ENCODE peak calls at places on chromosomes 5 and 9, in five cellular contexts. One of them, this sample, is unnamed.

GRCh38 chr5:172445866-172446265 is 8.5 kb downstream of the SH3PXD2B start:
- DNase-seq in mammary epithelial cell: no peak
- DNase-seq in epithelial cell of proximal tubule: no peak
- DNase-seq in DND-41: no peak
- DNase-seq in fibroblast of the aortic adventitia: no peak
- DNase-seq in this sample: no peak

GRCh38 chr5:37839441-37840035 is 303 bp downstream of the GDNF start:
- DNase-seq in mammary epithelial cell: peak
- DNase-seq in epithelial cell of proximal tubule: no peak
- DNase-seq in DND-41: no peak
- DNase-seq in fibroblast of the aortic adventitia: peak
- DNase-seq in this sample: no peak

GRCh38 chr5:73989956-73990355 is 364.0 kb downstream of the ARHGEF28 start:
- DNase-seq in DND-41: no peak
- DNase-seq in mammary epithelial cell: no peak
- DNase-seq in epithelial cell of proximal tubule: no peak
- DNase-seq in fibroblast of the aortic adventitia: no peak
- DNase-seq in this sample: no peak

GRCh38 chr5:102986074-102986473 is 133.9 kb downstream of the GIN1 start:
- DNase-seq in fibroblast of the aortic adventitia: no peak
- DNase-seq in DND-41: no peak
- DNase-seq in epithelial cell of proximal tubule: no peak
- DNase-seq in mammary epithelial cell: no peak
- DNase-seq in this sample: no peak

GRCh38 chr5:154968953-154969352 is 28.1 kb downstream of the MRPL22 start:
- DNase-seq in fibroblast of the aortic adventitia: no peak
- DNase-seq in epithelial cell of proximal tubule: no peak
- DNase-seq in DND-41: no peak
- DNase-seq in mammary epithelial cell: no peak
- DNase-seq in this sample: no peak

GRCh38 chr5:124849774-124850173 is 103.3 kb upstream of the ZNF608 start:
- DNase-seq in DND-41: no peak
- DNase-seq in fibroblast of the aortic adventitia: no peak
- DNase-seq in mammary epithelial cell: no peak
- DNase-seq in epithelial cell of proximal tubule: no peak
- DNase-seq in this sample: no peak

GRCh38 chr5:142293486-142293885 is 31.3 kb downstream of the SPRY4 start:
- DNase-seq in mammary epithelial cell: peak
- DNase-seq in fibroblast of the aortic adventitia: peak
- DNase-seq in epithelial cell of proximal tubule: no peak
- DNase-seq in DND-41: no peak
- DNase-seq in this sample: no peak

GRCh38 chr5:67047180-67047579 is 149.4 kb downstream of the CD180 start:
- DNase-seq in DND-41: no peak
- DNase-seq in fibroblast of the aortic adventitia: no peak
- DNase-seq in epithelial cell of proximal tubule: no peak
- DNase-seq in mammary epithelial cell: no peak
- DNase-seq in this sample: no peak

GRCh38 chr9:95498641-95499040 is 18.1 kb downstream of the PTCH1 start:
- DNase-seq in mammary epithelial cell: no peak
- DNase-seq in fibroblast of the aortic adventitia: no peak
- DNase-seq in DND-41: no peak
- DNase-seq in epithelial cell of proximal tubule: no peak
- DNase-seq in this sample: no peak

GRCh38 chr5:168064933-168065622 is 226.4 kb upstream of the WWC1 start:
- DNase-seq in mammary epithelial cell: no peak
- DNase-seq in epithelial cell of proximal tubule: no peak
- DNase-seq in fibroblast of the aortic adventitia: no peak
- DNase-seq in DND-41: no peak
- DNase-seq in this sample: no peak

GRCh38 chr5:168578506-168579205 is 512 bp downstream of the PANK3 start:
- DNase-seq in DND-41: no peak
- DNase-seq in epithelial cell of proximal tubule: no peak
- DNase-seq in fibroblast of the aortic adventitia: peak
- DNase-seq in mammary epithelial cell: no peak
- DNase-seq in this sample: no peak

GRCh38 chr5:45260292-45260691 is 435.9 kb downstream of the HCN1 start:
- DNase-seq in epithelial cell of proximal tubule: no peak
- DNase-seq in mammary epithelial cell: no peak
- DNase-seq in DND-41: no peak
- DNase-seq in fibroblast of the aortic adventitia: no peak
- DNase-seq in this sample: no peak

GRCh38 chr9:6096821-6097220 is 81.4 kb upstream of the RANBP6 start:
- DNase-seq in epithelial cell of proximal tubule: peak
- DNase-seq in mammary epithelial cell: peak
- DNase-seq in fibroblast of the aortic adventitia: peak
- DNase-seq in DND-41: no peak
- DNase-seq in this sample: no peak

GRCh38 chr5:122126711-122127385 is 2.5 kb upstream of the ZNF474 start:
- DNase-seq in mammary epithelial cell: no peak
- DNase-seq in fibroblast of the aortic adventitia: peak
- DNase-seq in DND-41: no peak
- DNase-seq in epithelial cell of proximal tubule: no peak
- DNase-seq in this sample: no peak

GRCh38 chr9:86434039-86434726 is 80.0 kb upstream of the TUT7 start:
- DNase-seq in epithelial cell of proximal tubule: peak
- DNase-seq in mammary epithelial cell: peak
- DNase-seq in fibroblast of the aortic adventitia: peak
- DNase-seq in DND-41: peak
- DNase-seq in this sample: no peak

GRCh38 chr5:61342066-61342465 is 10.0 kb downstream of the ZSWIM6 start:
- DNase-seq in fibroblast of the aortic adventitia: peak
- DNase-seq in epithelial cell of proximal tubule: peak
- DNase-seq in mammary epithelial cell: peak
- DNase-seq in DND-41: no peak
- DNase-seq in this sample: no peak

GRCh38 chr9:69963728-69964127 is 79.9 kb upstream of the MAMDC2 start:
- DNase-seq in mammary epithelial cell: no peak
- DNase-seq in DND-41: no peak
- DNase-seq in epithelial cell of proximal tubule: no peak
- DNase-seq in fibroblast of the aortic adventitia: no peak
- DNase-seq in this sample: no peak

GRCh38 chr9:115000217-115000639 is 69.8 kb upstream of the TNFSF8 start:
- DNase-seq in fibroblast of the aortic adventitia: no peak
- DNase-seq in mammary epithelial cell: no peak
- DNase-seq in epithelial cell of proximal tubule: no peak
- DNase-seq in DND-41: no peak
- DNase-seq in this sample: no peak

GRCh38 chr5:125058185-125058826 is 311.9 kb upstream of the ZNF608 start:
- DNase-seq in mammary epithelial cell: no peak
- DNase-seq in DND-41: no peak
- DNase-seq in epithelial cell of proximal tubule: no peak
- DNase-seq in fibroblast of the aortic adventitia: peak
- DNase-seq in this sample: no peak

GRCh38 chr9:104971521-104971920 is 43.6 kb upstream of the ABCA1 start:
- DNase-seq in mammary epithelial cell: no peak
- DNase-seq in fibroblast of the aortic adventitia: no peak
- DNase-seq in DND-41: no peak
- DNase-seq in epithelial cell of proximal tubule: no peak
- DNase-seq in this sample: no peak

GRCh38 chr5:138541511-138541910 is 1.5 kb downstream of the ETF1 start:
- DNase-seq in fibroblast of the aortic adventitia: no peak
- DNase-seq in mammary epithelial cell: no peak
- DNase-seq in epithelial cell of proximal tubule: no peak
- DNase-seq in DND-41: no peak
- DNase-seq in this sample: no peak

GRCh38 chr9:125983681-125984080 is 236.5 kb downstream of the PBX3 start:
- DNase-seq in fibroblast of the aortic adventitia: no peak
- DNase-seq in mammary epithelial cell: no peak
- DNase-seq in DND-41: no peak
- DNase-seq in epithelial cell of proximal tubule: no peak
- DNase-seq in this sample: no peak

GRCh38 chr5:38922199-38922598 is 76.4 kb downstream of the OSMR start:
- DNase-seq in mammary epithelial cell: peak
- DNase-seq in DND-41: peak
- DNase-seq in fibroblast of the aortic adventitia: peak
- DNase-seq in epithelial cell of proximal tubule: no peak
- DNase-seq in this sample: peak

GRCh38 chr5:135373747-135374515 is 25.1 kb downstream of the MACROH2A1 start:
- DNase-seq in DND-41: peak
- DNase-seq in epithelial cell of proximal tubule: no peak
- DNase-seq in mammary epithelial cell: no peak
- DNase-seq in fibroblast of the aortic adventitia: no peak
- DNase-seq in this sample: no peak

GRCh38 chr9:115689331-115689730 is 464.3 kb upstream of the PAPPA start:
- DNase-seq in fibroblast of the aortic adventitia: no peak
- DNase-seq in epithelial cell of proximal tubule: no peak
- DNase-seq in mammary epithelial cell: no peak
- DNase-seq in DND-41: no peak
- DNase-seq in this sample: no peak

GRCh38 chr5:146703899-146704298 is 174.7 kb downstream of the PPP2R2B start:
- DNase-seq in DND-41: no peak
- DNase-seq in fibroblast of the aortic adventitia: peak
- DNase-seq in epithelial cell of proximal tubule: no peak
- DNase-seq in mammary epithelial cell: peak
- DNase-seq in this sample: no peak

GRCh38 chr5:142425286-142426065 is 100.7 kb upstream of the SPRY4 start:
- DNase-seq in epithelial cell of proximal tubule: no peak
- DNase-seq in mammary epithelial cell: no peak
- DNase-seq in DND-41: no peak
- DNase-seq in fibroblast of the aortic adventitia: no peak
- DNase-seq in this sample: no peak

GRCh38 chr5:113463032-113463431 is 25.2 kb downstream of the MCC start:
- DNase-seq in epithelial cell of proximal tubule: no peak
- DNase-seq in fibroblast of the aortic adventitia: no peak
- DNase-seq in DND-41: no peak
- DNase-seq in mammary epithelial cell: no peak
- DNase-seq in this sample: no peak

GRCh38 chr9:129653819-129654528 is 11.5 kb upstream of the PRRX2 start:
- DNase-seq in fibroblast of the aortic adventitia: no peak
- DNase-seq in epithelial cell of proximal tubule: no peak
- DNase-seq in DND-41: no peak
- DNase-seq in mammary epithelial cell: no peak
- DNase-seq in this sample: no peak

DNA sequence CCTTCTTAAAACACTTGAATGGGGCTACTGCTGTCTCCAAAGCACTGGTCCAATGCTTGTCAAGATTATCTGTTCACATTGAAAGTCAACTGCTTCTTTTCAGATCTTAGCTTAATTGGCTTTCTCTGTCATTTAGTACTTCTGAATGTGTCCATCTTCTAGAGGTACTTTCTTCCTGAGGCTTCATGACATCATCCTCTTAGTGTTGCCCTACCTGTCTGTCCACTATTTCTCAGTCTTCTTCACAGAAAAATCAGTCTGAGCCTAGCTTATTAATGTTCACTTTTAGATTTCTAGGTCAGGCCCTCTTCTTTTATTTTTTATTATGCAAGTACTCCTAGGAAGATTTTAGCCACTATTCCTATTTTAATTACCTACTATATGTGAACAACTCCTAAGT is 899.9 kb downstream of the DTWD2 start:
- DNase-seq in fibroblast of the aortic adventitia: no peak
- DNase-seq in DND-41: no peak
- DNase-seq in epithelial cell of proximal tubule: no peak
- DNase-seq in mammary epithelial cell: no peak
- DNase-seq in this sample: no peak
- TF ChIP-seq CTCF in fibroblast of the aortic adventitia: no peak
- TF ChIP-seq CTCF in DND-41: no peak
- TF ChIP-seq CTCF in epithelial cell of proximal tubule: no peak
- TF ChIP-seq CTCF in mammary epithelial cell: no peak
- TF ChIP-seq CTCF in this sample: no peak

GRCh38 chr5:133421394-133421793 is 190.9 kb downstream of the FSTL4 start:
- DNase-seq in fibroblast of the aortic adventitia: peak
- DNase-seq in mammary epithelial cell: no peak
- DNase-seq in epithelial cell of proximal tubule: no peak
- DNase-seq in DND-41: peak
- DNase-seq in this sample: no peak
- TF ChIP-seq CTCF in fibroblast of the aortic adventitia: peak
- TF ChIP-seq CTCF in mammary epithelial cell: no peak
- TF ChIP-seq CTCF in epithelial cell of proximal tubule: peak
- TF ChIP-seq CTCF in DND-41: peak
- TF ChIP-seq CTCF in this sample: peak

DNA sequence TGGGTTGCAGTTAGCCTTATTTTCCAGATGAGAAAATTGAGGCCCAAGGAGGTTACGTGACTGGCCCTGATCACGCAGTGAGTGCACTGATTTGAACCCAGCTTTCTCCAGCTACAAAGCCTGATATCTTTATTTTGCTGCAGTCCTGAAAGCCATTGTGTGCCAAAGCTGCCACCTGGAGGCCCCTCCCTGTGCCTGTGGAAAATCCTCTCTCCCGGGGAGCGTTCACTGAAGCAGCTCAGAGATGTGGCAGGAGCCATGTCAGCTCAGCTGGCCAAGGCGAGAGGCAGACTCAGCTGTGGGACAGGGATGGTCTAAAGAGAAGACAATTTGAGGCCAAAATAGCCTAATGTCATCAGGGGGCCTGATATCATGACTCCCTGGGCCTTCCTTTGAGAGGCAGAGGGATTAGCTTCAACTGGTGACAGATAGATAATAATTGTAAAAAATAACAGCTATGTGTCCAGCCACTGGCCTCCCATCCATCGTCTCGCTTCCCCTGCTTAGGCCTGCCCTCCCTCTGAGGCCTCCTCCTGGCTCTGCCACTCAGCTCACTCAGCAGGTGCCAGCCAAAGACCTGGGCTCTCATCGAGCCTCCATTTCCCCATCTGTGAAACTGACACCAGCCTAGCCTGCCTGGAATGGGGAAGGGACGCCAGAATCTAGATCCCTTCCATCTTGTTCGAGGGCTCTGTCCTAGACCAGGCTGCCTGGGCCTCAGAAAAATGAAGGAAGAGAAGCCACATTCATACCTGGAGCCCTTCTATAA is 74.3 kb upstream of the GGTA1 start:
- DNase-seq in fibroblast of the aortic adventitia: no peak
- DNase-seq in epithelial cell of proximal tubule: no peak
- DNase-seq in DND-41: no peak
- DNase-seq in mammary epithelial cell: no peak
- DNase-seq in this sample: no peak
- TF ChIP-seq CTCF in fibroblast of the aortic adventitia: no peak
- TF ChIP-seq CTCF in epithelial cell of proximal tubule: peak
- TF ChIP-seq CTCF in DND-41: no peak
- TF ChIP-seq CTCF in mammary epithelial cell: peak
- TF ChIP-seq CTCF in this sample: no peak

DNA sequence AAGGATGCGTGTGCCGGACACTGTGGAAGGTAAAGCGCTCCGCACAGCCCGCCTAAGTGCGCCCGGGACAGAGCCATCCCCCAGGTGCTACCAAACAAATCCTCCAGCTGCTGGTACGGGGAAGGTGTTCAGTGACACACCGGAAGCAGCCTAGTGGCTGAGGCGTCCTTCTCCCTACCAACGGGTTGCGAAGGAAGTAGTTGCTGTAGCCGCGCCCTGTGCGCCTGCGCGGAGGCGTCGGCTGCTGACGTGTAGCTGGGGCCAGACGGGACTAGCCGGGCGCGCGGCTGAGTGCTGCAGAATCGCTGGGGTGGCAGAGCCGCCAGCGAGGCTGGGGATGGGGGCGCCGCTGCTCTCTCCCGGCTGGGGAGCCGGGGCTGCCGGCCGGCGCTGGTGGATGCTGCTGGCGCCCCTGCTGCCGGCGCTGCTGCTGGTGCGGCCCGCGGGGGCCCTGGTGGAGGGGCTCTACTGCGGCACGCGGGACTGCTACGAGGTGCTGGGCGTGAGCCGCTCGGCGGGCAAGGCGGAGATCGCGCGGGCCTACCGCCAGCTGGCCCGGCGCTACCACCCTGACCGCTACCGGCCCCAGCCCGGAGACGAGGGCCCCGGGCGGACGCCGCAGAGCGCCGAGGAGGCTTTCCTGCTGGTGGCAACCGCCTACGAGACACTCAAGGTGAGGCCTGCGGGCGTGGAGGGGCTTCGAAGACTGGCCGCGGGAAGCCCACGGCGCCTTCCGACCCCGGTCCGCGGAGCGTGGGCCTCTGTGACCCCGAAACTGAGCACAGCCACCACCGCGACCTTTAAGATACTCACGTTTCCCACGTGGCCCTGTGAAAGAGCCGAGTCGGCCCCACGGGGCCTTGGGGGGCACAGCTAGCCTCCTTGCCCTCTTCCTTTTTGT is at the start of gene DNAJC25:
- DNase-seq in mammary epithelial cell: peak
- DNase-seq in DND-41: peak
- DNase-seq in fibroblast of the aortic adventitia: peak
- DNase-seq in epithelial cell of proximal tubule: peak
- DNase-seq in this sample: peak
- TF ChIP-seq CTCF in mammary epithelial cell: no peak
- TF ChIP-seq CTCF in DND-41: no peak
- TF ChIP-seq CTCF in fibroblast of the aortic adventitia: no peak
- TF ChIP-seq CTCF in epithelial cell of proximal tubule: no peak
- TF ChIP-seq CTCF in this sample: no peak

This sample was measured in D721Med.